ENCODE peak calls at places on chromosomes 3 and 15, in four cellular contexts. G, N, I and X are unnamed samples.

GRCh38 chr15:41659855-41660234 is 360 bp upstream of the MGA start:
- DNase-seq in I (peak; percentile 50), N (no peak), G (no peak), X (no peak)

GRCh38 chr3:129375099-129375498 is 53.3 kb downstream of the EFCAB12 start:
- DNase-seq in I (no peak), G (no peak), N (no peak), X (no peak)

GRCh38 chr3:66648975-66649374 is 148.2 kb upstream of the LRIG1 start:
- DNase-seq in N (no peak), G (no peak), I (no peak), X (no peak)

GRCh38 chr3:12423918-12424634 is 60.2 kb upstream of the TSEN2 start:
- DNase-seq in N (no peak), I (no peak), G (no peak), X (no peak)

GRCh38 chr3:197329382-197329781 is 31.0 kb upstream of the DLG1 start:
- DNase-seq in N (no peak), I (no peak), G (no peak), X (no peak)

GRCh38 chr3:189455796-189456195 is 175.4 kb upstream of the TP63 start:
- DNase-seq in G (no peak), I (no peak), N (no peak), X (no peak)

GRCh38 chr3:13638927-13639326 is 90.0 kb downstream of the FBLN2 start:
- DNase-seq in I (no peak), G (no peak), N (no peak), X (no peak)

GRCh38 chr15:63157891-63158431 is 684 bp upstream of the RPS27L start:
- DNase-seq in I (no peak), N (peak; percentile 70), G (peak; percentile 51), X (no peak)

GRCh38 chr3:105938101-105938500 is 69.3 kb upstream of the CBLB start:
- DNase-seq in I (no peak), N (no peak), G (no peak), X (no peak)

GRCh38 chr15:88904257-88904807 is 8.8 kb downstream of the MFGE8 start:
- DNase-seq in N (no peak), G (no peak), I (no peak), X (no peak)

GRCh38 chr3:150062492-150062891 is 91.8 kb upstream of the PFN2 start:
- DNase-seq in N (no peak), I (no peak), G (no peak), X (no peak)

GRCh38 chr15:96296264-96296663 is 34.2 kb upstream of the NR2F2 start:
- DNase-seq in I (no peak), G (no peak), N (no peak), X (no peak)

GRCh38 chr3:71659758-71660666 is 65.2 kb downstream of the EIF4E3 start:
- DNase-seq in I (no peak), N (no peak), G (no peak), X (no peak)

GRCh38 chr3:115623414-115623868 is at the start of gene GAP43:
- DNase-seq in I (peak; percentile 75), N (peak; percentile 3), G (no peak), X (no peak)

GRCh38 chr3:165641569-165642310 is 195.5 kb downstream of the BCHE start:
- DNase-seq in N (no peak), I (no peak), G (no peak), X (no peak)

GRCh38 chr3:171459130-171459941 is 869 bp downstream of the TNIK start:
- DNase-seq in G (peak; percentile 27), N (no peak), I (no peak), X (no peak)

GRCh38 chr15:51108933-51109550 is 14.3 kb upstream of the TNFAIP8L3 start:
- DNase-seq in G (no peak), I (no peak), N (no peak), X (no peak)

GRCh38 chr3:123094492-123094891 is 27.7 kb downstream of the PDIA5 start:
- DNase-seq in N (no peak), I (no peak), G (no peak), X (no peak)

GRCh38 chr3:48715179-48715800 is 1.7 kb downstream of the IP6K2 start:
- DNase-seq in N (no peak), I (no peak), G (no peak), X (no peak)

DNA sequence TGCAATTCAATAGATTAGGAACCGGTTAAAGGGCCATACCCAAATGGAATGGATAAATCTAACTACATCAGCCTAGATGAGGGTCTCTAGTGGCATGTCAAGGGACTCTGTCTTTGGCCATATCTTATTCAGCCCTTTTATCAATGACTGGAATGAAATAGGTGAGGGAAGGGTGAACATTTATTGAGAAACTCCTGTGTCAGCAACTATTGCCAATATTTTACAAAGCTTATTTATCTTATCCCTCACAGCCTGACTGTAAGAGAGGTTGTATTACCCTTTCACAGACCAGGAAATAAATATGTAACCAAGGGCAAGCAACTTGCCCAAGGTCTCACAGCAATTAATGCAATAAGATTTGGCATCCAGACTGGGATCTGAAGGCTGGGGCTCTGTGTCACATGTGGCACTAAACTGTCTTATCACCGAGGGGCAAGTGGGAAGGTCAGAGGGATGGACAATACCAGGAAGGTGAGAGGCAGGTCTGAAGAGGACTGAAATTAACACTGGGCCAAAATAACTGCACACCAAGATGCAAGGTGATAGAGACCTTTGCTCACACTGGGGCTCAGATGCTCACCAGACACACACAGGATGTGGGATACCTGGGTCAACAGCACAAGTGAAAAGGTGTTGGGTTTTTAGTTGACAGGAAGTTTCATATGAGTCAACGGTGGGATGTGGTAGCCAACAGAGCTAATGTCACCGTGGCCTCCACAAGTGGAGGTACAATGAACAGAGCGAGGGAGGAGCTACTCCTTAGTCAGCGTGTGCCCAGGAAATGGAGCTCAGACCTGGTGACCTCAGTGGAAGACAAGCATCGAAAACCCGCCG is 261.3 kb downstream of the RPLP1 start:
- DNase-seq in G (no peak), N (no peak), I (no peak), X (peak; percentile 88)
- TF ChIP-seq TAF1 in G (no peak), N (no peak), I (no peak), X (no peak)

GRCh38 chr15:71804695-71805470 is 5.5 kb upstream of the NR2E3 start:
- DNase-seq in N (no peak), I (no peak), G (no peak), X (no peak)
- TF ChIP-seq SP1 in N (no peak), I (no peak), G (no peak), X (no peak)

DNA sequence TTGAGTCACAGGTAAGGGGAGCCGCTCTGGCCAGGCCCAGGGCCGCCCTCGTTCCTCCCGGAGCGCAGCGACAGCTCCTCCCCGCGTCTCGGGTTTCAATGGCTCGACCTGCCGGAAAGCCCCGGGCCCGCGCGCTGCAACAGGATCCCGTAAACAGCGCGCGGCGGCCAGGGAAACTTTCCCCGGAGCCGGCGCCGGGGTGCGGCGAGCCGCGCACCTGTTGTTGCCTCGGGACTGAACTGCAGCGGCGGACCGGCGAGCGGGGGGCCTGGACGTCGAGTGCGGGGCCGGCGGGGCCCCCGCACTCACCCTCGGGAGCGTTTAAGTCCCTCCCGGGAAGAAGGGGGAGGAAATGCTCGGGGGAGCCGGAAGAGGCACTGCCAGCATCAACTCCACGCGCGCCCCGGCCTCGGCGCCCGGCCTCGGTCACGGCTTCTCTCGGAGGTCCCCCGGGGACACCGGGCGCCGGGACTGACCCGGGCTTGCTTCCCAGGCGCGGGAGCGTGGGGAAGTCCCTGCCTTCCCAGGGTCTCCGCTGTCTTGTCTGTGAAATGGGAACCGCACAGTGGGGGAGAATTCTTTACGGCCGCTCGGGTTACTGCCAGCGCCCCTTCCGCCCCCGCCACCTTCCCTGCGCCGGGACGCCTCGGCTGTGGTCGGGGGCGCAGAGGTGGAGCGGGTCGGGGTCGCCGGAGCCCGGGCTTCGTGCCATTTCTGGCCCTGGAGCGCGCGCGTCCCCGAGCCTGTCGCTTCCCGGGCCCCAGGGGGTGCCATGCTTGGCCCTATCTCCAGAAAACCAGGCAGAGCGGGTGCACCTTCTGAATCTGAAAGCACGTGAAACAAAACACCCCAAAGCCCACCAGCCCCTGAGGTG is 7.4 kb upstream of the PGPEP1L start:
- DNase-seq in N (peak; percentile 28), G (peak; percentile 44), I (peak; percentile 49), X (no peak)
- TF ChIP-seq TAF1 in N (no peak), G (no peak), I (peak; percentile 69), X (peak; percentile 20)

DNA sequence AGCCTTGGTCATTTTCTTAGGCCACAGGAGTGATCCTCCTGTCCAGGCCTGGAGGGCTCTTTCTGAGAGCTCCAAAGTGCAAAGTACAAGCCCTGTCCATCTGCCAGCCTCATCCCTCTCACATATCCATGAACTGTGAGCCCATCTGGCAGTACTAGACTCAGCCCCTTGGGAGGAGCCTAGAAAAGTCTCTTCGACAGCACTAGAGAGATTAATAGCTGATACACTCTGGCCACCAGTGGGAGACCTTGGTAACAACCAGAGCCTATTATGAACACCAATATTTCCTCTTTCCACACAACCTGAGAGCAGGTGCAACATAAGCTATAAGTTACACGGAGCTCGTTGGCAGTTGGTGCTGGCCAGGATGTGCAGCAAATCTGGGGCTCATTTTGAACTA is 59.5 kb upstream of the DCLK3 start:
- DNase-seq in I (no peak), N (no peak), G (no peak), X (no peak)
- TF ChIP-seq SP1 in I (no peak), N (no peak), G (no peak), X (no peak)

GRCh38 chr3:38652934-38653333 is 3.4 kb upstream of the SCN5A start:
- DNase-seq in N (no peak), I (no peak), G (no peak), X (no peak)

GRCh38 chr3:38649500-38650247 is at the start of gene SCN5A:
- DNase-seq in N (no peak), G (peak; percentile 99), I (no peak), X (no peak)

GRCh38 chr3:38650248-38650940 is 907 bp upstream of the SCN5A start:
- DNase-seq in G (no peak), I (no peak), N (no peak), X (no peak)

GRCh38 chr3:38648659-38649499 is 608 bp downstream of the SCN5A start:
- DNase-seq in N (no peak), G (no peak), I (no peak), X (no peak)

DNA sequence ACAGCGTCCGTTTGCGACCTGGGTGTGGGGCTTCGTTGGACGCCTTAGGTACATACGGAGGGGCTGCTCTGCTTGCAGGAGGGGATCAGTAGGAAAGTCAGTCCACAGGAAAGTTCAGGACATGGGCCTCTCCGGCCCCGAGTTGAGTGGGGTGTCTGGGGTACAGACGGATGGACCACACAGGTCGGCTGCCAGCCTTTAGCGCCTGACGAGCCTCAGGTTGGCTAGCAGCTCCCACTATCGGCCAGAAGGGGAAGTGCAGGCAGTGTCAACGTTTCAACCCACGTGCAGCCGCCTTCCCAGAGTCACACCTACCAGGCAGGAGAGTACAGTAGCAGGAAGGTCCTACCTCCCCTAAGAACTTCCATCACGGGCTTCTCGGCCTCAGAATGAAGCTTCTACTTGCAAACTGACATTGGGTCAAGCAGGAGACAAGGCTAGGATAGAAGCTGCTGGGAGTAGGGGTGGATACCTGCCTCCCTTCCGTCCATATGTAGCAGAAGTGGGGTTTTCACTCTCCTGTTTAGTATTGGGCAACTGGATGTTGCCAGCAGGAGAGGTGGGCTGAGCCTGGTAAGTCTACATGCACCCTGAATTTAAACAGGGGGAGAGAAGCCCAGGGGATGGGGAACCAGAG is 1.8 kb upstream of the SCN5A start:
- DNase-seq in I (no peak), N (peak; percentile 45), G (peak; percentile 86), X (peak; percentile 9)
- TF ChIP-seq TAF1 in I (no peak), N (no peak), G (no peak), X (no peak)